ENCODE peak calls at places on chromosomes 6 and 20, in eight cellular contexts. B is heart left ventricle; C is CD8-positive, alpha-beta memory T cell; Q is uterus; H is adrenal gland; U is CD8-positive, alpha-beta T cell; R is psoas muscle; G is HCT116. E is an unnamed sample. For H3K4me1, the result is how much of the 10 kb centered on the place peaks cover.

GRCh38 chr20:62315773-62316172 is 13.0 kb downstream of the ADRM1 start:
- DNase-seq in G (no peak), Q (no peak), R (no peak), C (no peak), B (no peak), U (no peak), H (no peak), E (no peak)

GRCh38 chr6:116159782-116160524 is 34.0 kb upstream of the COL10A1 start:
- DNase-seq in H (no peak), C (no peak), B (no peak), R (no peak), G (no peak), Q (no peak), U (no peak), E (no peak)

GRCh38 chr6:45555981-45556771 is 178.4 kb upstream of the SUPT3H start:
- DNase-seq in C (no peak), G (no peak), R (no peak), H (no peak), B (no peak), Q (no peak), U (no peak), E (no peak)

GRCh38 chr20:17636523-17637412 is 45.3 kb downstream of the RRBP1 start:
- DNase-seq in Q (no peak), B (no peak), H (no peak), U (no peak), C (no peak), R (no peak), G (no peak), E (no peak)

GRCh38 chr6:32852844-32853540 is 512 bp downstream of the TAP1 start:
- DNase-seq in H (peak), B (peak), C (peak), U (peak), R (peak), G (no peak), Q (peak), E (no peak)

GRCh38 chr20:51100617-51101016 is 77.7 kb upstream of the KCNG1 start:
- DNase-seq in B (no peak), C (no peak), G (no peak), H (no peak), Q (no peak), R (no peak), U (no peak), E (no peak)

GRCh38 chr6:166162599-166163342 is 4.9 kb downstream of the TBXT start:
- DNase-seq in Q (no peak), G (no peak), U (no peak), C (no peak), H (no peak), B (no peak), R (no peak), E (no peak)

GRCh38 chr20:55160996-55161395 is 685.6 kb downstream of the DOK5 start:
- DNase-seq in U (no peak), C (no peak), Q (no peak), G (no peak), H (no peak), R (no peak), B (no peak), E (no peak)

GRCh38 chr6:10478187-10479040 is 42.7 kb upstream of the GCNT2 start:
- DNase-seq in B (no peak), U (no peak), R (no peak), Q (no peak), C (no peak), G (peak), H (no peak), E (no peak)

GRCh38 chr6:33288942-33289783 is at the start of the genes PFDN6 and WDR46:
- DNase-seq in Q (peak), B (peak), G (peak), C (peak), H (peak), U (peak), R (peak), E (peak)

GRCh38 chr6:107657755-107658461 is 166.2 kb downstream of the SCML4 start:
- DNase-seq in C (no peak), Q (peak), R (peak), G (no peak), U (peak), H (peak), B (peak), E (peak)

GRCh38 chr6:107656883-107657282 is 167.0 kb downstream of the SOBP start:
- DNase-seq in U (no peak), C (no peak), B (no peak), G (no peak), H (no peak), Q (no peak), R (no peak), E (no peak)

GRCh38 chr6:107657373-107657754 is 166.7 kb downstream of the SCML4 start:
- DNase-seq in R (no peak), G (no peak), U (no peak), B (no peak), H (no peak), Q (no peak), C (no peak), E (no peak)

GRCh38 chr6:107655245-107655644 is 165.3 kb downstream of the SOBP start:
- DNase-seq in C (no peak), U (no peak), G (no peak), H (no peak), B (no peak), Q (no peak), R (no peak), E (no peak)

DNA sequence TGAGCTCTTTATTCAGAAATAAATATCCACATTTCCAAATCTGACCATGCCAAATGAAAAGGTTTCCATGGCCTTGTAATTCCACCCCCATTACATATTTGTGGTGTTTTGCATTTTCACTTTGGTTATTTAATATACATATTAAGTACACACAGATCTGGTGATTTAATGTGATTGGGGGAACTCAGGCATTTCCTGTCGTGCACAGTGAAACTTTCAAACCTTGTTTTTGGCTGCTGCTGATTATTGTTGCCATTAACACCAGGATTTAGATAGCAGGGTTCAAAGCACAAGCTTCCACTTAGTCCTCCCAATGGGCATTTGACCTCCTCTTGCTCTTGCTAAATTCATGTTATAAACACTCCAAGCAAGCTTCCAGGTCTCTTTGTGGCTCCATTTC is 166.5 kb downstream of the SOBP start:
- DNase-seq in C (no peak), R (no peak), G (no peak), U (no peak), H (no peak), B (no peak), Q (no peak), E (no peak)
- H3K4me3 ChIP-seq in C (no peak), R (no peak), G (no peak), U (no peak), H (no peak), B (no peak), Q (no peak), E (no peak)

DNA sequence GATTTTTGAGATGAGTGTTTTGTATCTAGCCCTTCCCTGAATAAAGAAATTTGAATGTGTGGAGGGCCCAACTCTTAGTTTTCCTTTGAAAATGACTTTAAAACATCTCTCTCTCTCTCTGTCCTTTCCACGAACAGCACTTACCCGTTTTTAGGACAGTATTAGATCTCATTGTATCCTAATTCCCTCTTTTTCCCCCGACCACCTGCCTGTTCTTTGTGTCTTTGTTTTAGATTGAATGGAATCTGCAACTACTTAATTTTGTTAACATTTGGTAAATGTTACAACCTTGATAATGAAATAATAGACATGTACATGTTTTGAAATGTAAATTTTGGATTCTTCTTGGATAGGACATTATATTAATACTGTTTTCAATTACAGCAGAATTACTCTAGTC is 3.1 kb downstream of the DSP start:
- DNase-seq in B (no peak), C (no peak), Q (no peak), R (no peak), G (no peak), U (no peak), H (no peak), E (no peak)
- H3K4me1 ChIP-seq in B (under half), C (under half), Q (under half), R (under half), G (under half), U (under half), H (under half), E (under half)

GRCh38 chr6:151015320-151015719 is 149.8 kb downstream of the MTHFD1L start:
- DNase-seq in G (no peak), C (no peak), R (no peak), Q (no peak), U (no peak), B (no peak), H (no peak), E (no peak)

GRCh38 chr6:151016107-151016506 is 150.6 kb downstream of the MTHFD1L start:
- DNase-seq in R (no peak), B (no peak), H (no peak), C (no peak), Q (no peak), G (no peak), U (no peak), E (no peak)

GRCh38 chr6:151012321-151013294 is 147.1 kb downstream of the MTHFD1L start:
- DNase-seq in B (no peak), C (no peak), U (no peak), G (no peak), R (no peak), Q (no peak), H (no peak), E (no peak)

GRCh38 chr6:151018035-151018434 is 152.5 kb downstream of the MTHFD1L start:
- DNase-seq in U (no peak), Q (no peak), R (no peak), H (peak), G (peak), B (no peak), C (no peak), E (no peak)

GRCh38 chr6:151014404-151015150 is 149.1 kb downstream of the MTHFD1L start:
- DNase-seq in U (peak), Q (peak), R (peak), G (peak), C (peak), H (peak), B (peak), E (peak)
- H3K27ac ChIP-seq in U (no peak), Q (peak), R (no peak), G (peak), C (no peak), H (no peak), B (no peak), E (no peak)

DNA sequence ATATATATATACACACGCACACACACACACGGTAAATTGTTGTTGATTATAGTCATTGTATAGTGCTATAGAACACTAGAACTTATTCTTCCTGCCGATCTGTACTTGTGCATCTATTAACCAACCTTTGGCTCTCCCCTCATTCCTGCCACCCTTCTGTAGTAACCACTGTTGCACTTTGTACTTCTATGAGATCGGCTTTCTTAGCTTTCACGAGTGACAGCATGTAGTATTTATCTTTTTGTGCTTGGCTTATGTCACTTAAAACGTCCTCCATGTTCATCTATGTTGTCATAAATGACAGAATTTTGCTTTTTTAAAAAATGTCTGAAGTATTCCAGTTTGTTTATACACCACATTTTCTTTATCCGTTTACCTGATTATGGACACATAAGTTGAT is 20.9 kb upstream of the DYNLRB1 start:
- DNase-seq in C (no peak), Q (no peak), G (no peak), B (no peak), R (no peak), U (no peak), H (no peak), E (no peak)
- H3K4me3 ChIP-seq in C (no peak), Q (no peak), G (no peak), B (no peak), R (no peak), U (no peak), H (no peak), E (no peak)